ENCODE peak calls at places on chromosome 6, in four cellular contexts. H is K562, F is endothelial cell of umbilical vein, Y is A549. V is an unnamed sample.

GRCh38 chr6:149318581-149319286 is 1.2 kb downstream of the TAB2 start:
- DNase-seq in H (peak), F (peak), Y (no peak), V (peak)

GRCh38 chr6:2680264-2680908 is 70.3 kb downstream of the MYLK4 start:
- DNase-seq in H (no peak), F (no peak), Y (no peak), V (no peak)

GRCh38 chr6:39865011-39865888 is 69.0 kb downstream of the MOCS1 start:
- DNase-seq in H (peak), F (peak), Y (peak), V (peak)

GRCh38 chr6:1442929-1443328 is 53.6 kb downstream of the FOXF2 start:
- DNase-seq in H (no peak), F (no peak), Y (no peak), V (no peak)

GRCh38 chr6:7640607-7641577 is 50.9 kb downstream of the SNRNP48 start:
- DNase-seq in H (no peak), F (no peak), Y (peak), V (no peak)

GRCh38 chr6:161954077-161954476 is 680.2 kb upstream of the AGPAT4 start:
- DNase-seq in H (no peak), F (no peak), Y (no peak), V (no peak)

GRCh38 chr6:148509789-148510581 is 167.3 kb downstream of the SASH1 start:
- DNase-seq in H (no peak), F (peak), Y (no peak), V (peak)

GRCh38 chr6:116008470-116009229 is 52.0 kb downstream of the FRK start:
- DNase-seq in H (no peak), F (peak), Y (no peak), V (peak)

GRCh38 chr6:40444811-40445210 is 142.4 kb downstream of the LRFN2 start:
- DNase-seq in H (no peak), F (no peak), Y (no peak), V (peak)

GRCh38 chr6:87574237-87574636 is 15.6 kb downstream of the RARS2 start:
- DNase-seq in H (peak), F (no peak), Y (no peak), V (no peak)

GRCh38 chr6:34154668-34155447 is 9.0 kb upstream of the GRM4 start:
- DNase-seq in H (peak), F (peak), Y (peak), V (peak)

GRCh38 chr6:21273451-21273850 is 320.1 kb upstream of the SOX4 start:
- DNase-seq in H (no peak), F (no peak), Y (no peak), V (no peak)

GRCh38 chr6:107560657-107561056 is 70.7 kb downstream of the SOBP start:
- DNase-seq in H (no peak), F (no peak), Y (no peak), V (no peak)

GRCh38 chr6:139470971-139471370 is 96.5 kb upstream of the CITED2 start:
- DNase-seq in H (no peak), F (no peak), Y (no peak), V (no peak)

GRCh38 chr6:52904562-52905279 is 4.8 kb downstream of the GSTA3 start:
- DNase-seq in H (peak), F (no peak), Y (no peak), V (peak)

GRCh38 chr6:50361641-50362331 is 312.1 kb upstream of the DEFB112 start:
- DNase-seq in H (no peak), F (no peak), Y (no peak), V (no peak)

GRCh38 chr6:26141378-26141901 is 54.2 kb downstream of the HFE start:
- DNase-seq in H (no peak), F (no peak), Y (no peak), V (no peak)

GRCh38 chr6:133106934-133107333 is 134.2 kb upstream of the EYA4 start:
- DNase-seq in H (no peak), F (no peak), Y (no peak), V (no peak)

DNA sequence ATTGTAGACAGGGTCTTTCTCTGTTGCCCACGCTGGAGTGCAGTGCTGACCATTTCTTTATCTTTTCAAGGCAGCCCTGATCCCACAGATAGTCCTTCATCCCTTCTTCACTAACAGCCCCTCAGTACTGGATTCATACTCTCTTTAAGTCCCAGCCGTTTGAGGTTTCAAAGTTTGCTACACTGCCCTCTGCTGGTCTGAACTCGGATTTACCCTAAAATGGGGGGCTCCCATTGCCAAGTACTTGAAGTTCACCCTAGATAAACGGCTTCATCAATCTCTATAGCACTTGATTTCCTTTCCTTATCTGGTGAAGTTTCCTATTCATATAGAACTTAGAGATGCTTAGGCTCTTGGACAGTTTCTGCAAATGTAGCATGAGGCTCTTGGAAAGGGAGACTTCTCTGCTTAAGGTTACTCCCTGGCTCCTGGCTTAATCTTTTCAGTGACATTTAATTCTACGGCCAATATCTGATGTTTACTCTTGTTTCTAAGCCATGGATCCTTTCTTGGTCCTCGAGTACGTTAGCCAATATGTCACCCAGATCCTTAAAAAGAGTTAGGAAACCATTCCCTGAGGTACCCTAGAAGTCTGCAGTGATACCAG is 21.4 kb upstream of the PREP start:
- DNase-seq in H (peak), F (peak), Y (peak), V (peak)
- TF ChIP-seq MYC in H (no peak), F (no peak), Y (no peak), V (no peak)

DNA sequence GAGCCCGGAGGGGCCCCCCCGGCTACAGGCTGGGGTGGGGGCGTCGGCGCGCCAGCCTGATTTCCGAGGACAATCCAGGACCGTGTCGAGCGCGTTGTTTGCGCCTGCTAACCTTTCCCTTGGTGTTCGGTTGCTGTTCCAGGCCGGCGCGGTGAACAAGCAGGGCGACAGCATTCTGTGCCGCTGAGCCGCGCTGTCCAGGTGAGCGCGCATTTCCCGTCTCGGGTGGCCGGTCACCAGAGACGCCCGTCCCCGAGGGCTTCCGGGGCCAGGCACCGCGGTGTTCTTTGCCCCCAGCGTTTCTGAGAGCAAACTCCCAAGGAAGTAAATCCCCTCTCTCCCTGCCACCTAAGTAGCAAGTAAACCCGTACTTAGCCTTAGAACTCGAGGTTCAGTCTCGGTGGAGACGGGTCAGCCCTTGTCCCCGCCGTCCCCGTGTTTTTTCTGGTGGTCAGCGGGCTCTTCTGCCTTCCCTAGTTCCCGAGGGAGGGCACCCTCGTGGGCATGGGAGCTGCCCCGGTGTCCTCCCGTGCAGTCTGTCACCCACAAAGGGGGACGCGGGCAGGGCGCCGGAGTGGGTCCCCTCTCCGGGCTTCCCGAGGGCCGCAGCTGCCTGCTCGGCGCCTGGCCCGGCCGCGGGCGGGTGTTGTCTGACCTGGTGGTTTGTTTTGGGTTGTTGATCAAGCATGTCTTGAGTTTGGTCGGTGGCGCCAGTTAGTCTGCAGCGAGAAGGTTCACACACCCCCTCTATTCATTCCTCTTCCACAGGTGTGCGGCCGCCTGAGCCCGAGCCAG is 1.5 kb downstream of the ID4 start:
- DNase-seq in H (no peak), F (no peak), Y (peak), V (no peak)
- TF ChIP-seq MYC in H (no peak), F (no peak), Y (no peak), V (no peak)

DNA sequence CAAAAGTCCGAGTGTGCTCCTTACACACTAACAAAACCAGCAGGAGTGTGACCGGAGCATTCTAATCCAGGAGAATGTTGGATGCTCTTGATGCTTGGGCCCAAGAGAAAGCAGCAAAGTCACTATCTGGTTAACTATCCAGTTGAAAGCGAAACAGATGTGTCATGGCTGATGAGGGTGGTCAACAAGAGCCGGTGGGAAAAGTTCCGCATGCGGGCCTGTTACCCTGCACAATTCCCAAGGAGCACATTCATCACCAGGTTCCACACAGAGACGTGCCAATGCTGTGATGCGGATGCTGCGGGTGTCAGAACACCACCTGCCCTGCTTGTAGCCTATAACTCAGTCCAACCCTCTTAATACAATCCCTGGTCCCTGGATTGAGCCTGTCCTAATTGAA is 38.7 kb downstream of the IL20RA start:
- DNase-seq in H (no peak), F (no peak), Y (no peak), V (no peak)
- TF ChIP-seq MYC in H (no peak), F (no peak), Y (no peak), V (no peak)

GRCh38 chr6:80541186-80541585 is 434.7 kb downstream of the BCKDHB start:
- DNase-seq in H (no peak), F (no peak), Y (no peak), V (no peak)

GRCh38 chr6:80543151-80543550 is 436.7 kb downstream of the BCKDHB start:
- DNase-seq in H (no peak), F (no peak), Y (no peak), V (no peak)

GRCh38 chr6:80543598-80544181 is 437.2 kb downstream of the BCKDHB start:
- DNase-seq in H (no peak), F (no peak), Y (no peak), V (no peak)

GRCh38 chr6:80541886-80542285 is 435.4 kb downstream of the BCKDHB start:
- DNase-seq in H (no peak), F (no peak), Y (no peak), V (no peak)

DNA sequence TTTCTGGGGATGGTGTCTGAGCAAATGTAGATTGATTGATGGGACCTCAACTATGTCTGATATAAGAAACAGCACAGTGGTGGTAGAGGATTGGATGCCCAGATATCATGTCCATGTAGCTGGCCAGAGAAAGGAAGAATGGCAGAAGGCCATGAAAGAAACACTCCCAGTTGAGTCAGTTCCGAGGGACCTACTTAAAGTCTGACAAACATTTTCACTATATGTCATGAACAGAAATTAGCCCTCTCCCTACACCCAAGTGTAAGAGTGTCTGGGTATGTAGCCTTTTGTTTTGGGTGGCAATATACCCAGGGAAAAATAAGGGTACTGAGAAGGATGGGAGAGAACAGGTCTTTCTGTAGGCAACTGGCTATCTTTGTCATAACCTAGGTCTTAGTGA is 434.2 kb downstream of the BCKDHB start:
- DNase-seq in H (no peak), F (no peak), Y (no peak), V (no peak)
- TF ChIP-seq MYC in H (no peak), F (no peak), Y (no peak), V (no peak)

GRCh38 chr6:156282087-156282486 is 495.1 kb upstream of the ARID1B start:
- DNase-seq in H (no peak), F (no peak), Y (no peak), V (no peak)

GRCh38 chr6:156283091-156283490 is 494.1 kb upstream of the ARID1B start:
- DNase-seq in H (no peak), F (no peak), Y (no peak), V (no peak)

GRCh38 chr6:156280131-156280530 is 497.0 kb upstream of the ARID1B start:
- DNase-seq in H (no peak), F (no peak), Y (no peak), V (no peak)

DNA sequence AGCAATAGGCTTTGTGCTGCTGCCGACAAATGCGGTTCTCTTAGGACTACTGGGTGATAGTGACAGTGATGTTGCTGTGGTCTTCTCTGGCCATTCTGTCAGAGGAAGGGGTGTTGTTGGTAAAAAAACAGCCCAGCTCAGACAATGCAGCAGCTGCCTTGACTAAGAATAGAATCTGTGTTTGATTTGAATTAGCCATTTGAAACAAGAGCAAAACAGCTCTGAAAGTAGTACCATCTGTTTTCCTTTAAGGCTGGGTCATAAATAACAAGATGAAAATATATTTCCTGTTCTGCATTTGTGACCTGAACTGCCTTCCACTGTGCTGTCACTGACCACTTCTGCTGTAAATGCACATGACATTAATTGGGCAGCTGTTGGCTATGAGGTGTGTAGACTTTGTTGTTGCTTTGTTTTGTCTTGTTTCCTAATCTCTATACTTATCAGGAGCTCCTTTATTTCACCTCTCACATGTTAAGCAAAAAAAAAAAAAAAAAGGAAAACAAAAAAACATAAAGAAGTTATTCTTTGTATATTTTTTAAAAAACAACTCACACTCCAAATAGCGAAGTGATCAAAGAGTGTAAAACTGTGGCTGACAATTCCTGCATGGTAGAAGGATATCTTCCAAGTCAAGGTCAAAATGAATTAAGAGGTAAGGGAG is 497.7 kb upstream of the ARID1B start:
- DNase-seq in H (no peak), F (peak), Y (no peak), V (no peak)
- TF ChIP-seq MYC in H (no peak), F (no peak), Y (no peak), V (no peak)

DNA sequence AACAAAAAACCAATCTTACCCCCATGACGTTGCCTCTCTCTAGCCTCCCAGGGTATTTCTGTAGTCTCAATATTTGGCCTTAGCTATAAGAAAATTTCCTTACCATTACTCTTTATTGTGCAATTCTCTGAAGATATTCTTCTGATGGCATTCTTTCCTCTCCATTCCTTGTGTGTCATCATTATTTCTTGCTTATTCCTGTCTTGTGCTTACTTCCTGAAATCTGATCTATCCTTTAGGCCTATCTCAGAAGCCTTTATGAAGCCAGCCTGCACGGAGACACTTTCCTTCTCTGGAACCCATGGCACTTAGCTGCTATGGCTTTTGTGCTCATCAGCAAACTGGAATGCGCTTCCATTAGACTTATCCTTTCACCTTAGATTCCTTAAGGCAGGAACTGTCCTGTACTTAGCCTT is 65.9 kb upstream of the DDR1 start:
- DNase-seq in H (peak), F (peak), Y (peak), V (no peak)
- TF ChIP-seq MYC in H (no peak), F (no peak), Y (no peak), V (no peak)

DNA sequence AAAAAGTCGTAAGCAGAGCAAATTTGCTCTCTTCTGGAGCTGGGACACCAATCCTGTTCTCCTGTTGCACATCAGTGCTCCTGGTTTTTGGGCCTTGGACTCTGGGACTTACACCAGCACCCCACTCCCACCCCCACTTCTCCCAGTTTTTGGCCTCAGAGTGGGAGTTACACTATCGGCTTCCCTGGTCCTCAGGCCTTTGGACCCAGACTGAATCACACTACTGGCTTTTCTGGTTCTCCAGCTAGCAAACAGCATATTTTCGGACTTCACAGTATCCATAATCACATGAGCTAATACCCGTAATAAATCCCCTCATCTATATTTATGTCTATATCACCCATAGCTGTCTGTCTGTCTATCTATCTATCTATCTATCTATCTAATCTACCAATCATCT is 23.2 kb upstream of the ASCC3 start:
- DNase-seq in H (no peak), F (no peak), Y (no peak), V (no peak)
- TF ChIP-seq MYC in H (no peak), F (no peak), Y (no peak), V (no peak)

DNA sequence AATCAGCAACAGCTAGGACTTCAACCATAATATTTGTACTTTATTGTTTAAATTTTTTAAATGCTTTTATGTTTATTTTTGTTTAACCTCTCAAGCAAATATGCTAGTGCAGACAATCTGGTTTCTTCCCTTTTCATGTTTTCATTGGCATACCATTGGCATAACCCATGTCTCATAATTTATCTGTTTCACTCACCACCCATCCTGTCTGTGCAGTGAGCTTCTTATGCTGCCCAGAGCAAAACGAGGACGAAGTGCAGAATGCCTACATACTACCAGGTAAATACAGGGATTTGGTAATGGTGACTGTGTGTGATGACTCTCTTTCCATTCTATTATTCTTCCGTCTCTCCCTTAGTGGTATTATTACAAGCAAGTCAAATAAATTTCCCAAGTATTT is 361.4 kb upstream of the KCNQ5 start:
- DNase-seq in H (no peak), F (peak), Y (no peak), V (no peak)
- TF ChIP-seq MYC in H (no peak), F (no peak), Y (no peak), V (no peak)

DNA sequence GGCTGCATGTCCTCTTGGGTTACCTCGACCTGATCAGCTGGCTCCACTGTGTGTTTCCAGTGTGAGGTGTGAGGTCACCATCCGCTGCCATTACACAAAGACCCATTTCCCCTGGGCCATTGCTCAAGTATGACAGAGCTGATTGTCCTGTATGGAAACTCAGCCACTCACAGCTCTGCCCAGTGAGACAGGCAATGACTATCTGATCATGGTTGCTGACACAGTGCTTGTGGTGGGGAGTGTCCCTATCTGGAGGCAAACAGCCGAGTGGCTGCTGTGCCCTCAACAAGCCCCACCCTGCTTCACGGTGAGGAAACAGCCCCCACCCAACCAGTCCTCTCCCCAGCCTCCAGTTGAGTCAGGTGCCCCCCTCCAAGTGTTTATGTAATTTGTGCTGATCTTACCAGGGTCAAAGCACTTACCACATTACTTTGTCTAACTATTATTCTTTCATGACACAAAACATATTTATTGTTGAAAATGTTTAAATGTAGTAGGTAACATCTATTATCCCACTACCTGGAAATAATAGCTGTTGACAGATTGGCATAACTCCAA is 11.7 kb upstream of the MAPK13 start:
- DNase-seq in H (peak), F (no peak), Y (no peak), V (peak)
- TF ChIP-seq MYC in H (no peak), F (no peak), Y (no peak), V (no peak)

GRCh38 chr6:85089255-85089654 is 324.9 kb upstream of the TBX18 start:
- DNase-seq in H (no peak), F (no peak), Y (no peak), V (no peak)

GRCh38 chr6:85096976-85097375 is 332.6 kb upstream of the TBX18 start:
- DNase-seq in H (no peak), F (no peak), Y (no peak), V (peak)

GRCh38 chr6:85092224-85092623 is 327.8 kb upstream of the TBX18 start:
- DNase-seq in H (no peak), F (no peak), Y (no peak), V (no peak)
- TF ChIP-seq MYC in H (no peak), F (no peak), Y (no peak), V (no peak)

V was measured in NB4.